ENCODE peak calls at places on chromosomes 7 and 10, in ten cellular contexts. O is ACHN; B is substantia nigra; A is iris pigment epithelial cell; P is left cardiac atrium; X is naive thymus-derived CD4-positive, alpha-beta T cell; C is SW480; W is transverse colon; Y is heart right ventricle; N is HuH-7.5. K is an unnamed sample.

GRCh38 chr10:103807996-103808395 is 47.4 kb downstream of the SH3PXD2A start:
- DNase-seq in X (no peak), B (no peak), Y (no peak), A (no peak), P (no peak), W (no peak), C (no peak), O (no peak), N (no peak), K (no peak)

GRCh38 chr7:29987083-29987482 is 2.5 kb downstream of the SCRN1 start:
- DNase-seq in X (no peak), Y (no peak), N (no peak), W (no peak), P (no peak), C (peak), B (no peak), O (peak), A (peak), K (no peak)

GRCh38 chr7:136403591-136403990 is 426.4 kb upstream of the MTPN start:
- DNase-seq in P (no peak), A (no peak), Y (no peak), N (no peak), O (no peak), W (no peak), X (no peak), C (no peak), B (no peak), K (no peak)

GRCh38 chr7:13179011-13179574 is 491.7 kb downstream of the ARL4A start:
- DNase-seq in B (no peak), P (no peak), Y (no peak), C (peak), X (no peak), O (peak), N (no peak), A (peak), W (no peak), K (peak)

GRCh38 chr7:86629-87028 is 105.7 kb upstream of the FAM20C start:
- DNase-seq in B (no peak), C (no peak), Y (no peak), W (no peak), P (no peak), O (no peak), X (no peak), A (no peak), N (no peak), K (no peak)

GRCh38 chr7:1856966-1857441 is 186.9 kb downstream of the ELFN1 start:
- DNase-seq in B (no peak), N (no peak), Y (no peak), A (no peak), O (no peak), P (peak), W (no peak), C (no peak), X (no peak), K (no peak)

GRCh38 chr10:10730644-10731043 is 287.0 kb upstream of the CELF2 start:
- DNase-seq in B (no peak), O (no peak), Y (peak), N (no peak), C (no peak), A (no peak), X (no peak), P (no peak), W (no peak), K (no peak)

GRCh38 chr7:149562602-149563001 is 65.0 kb upstream of the ZNF746 start:
- DNase-seq in X (no peak), Y (no peak), B (no peak), N (no peak), P (no peak), C (no peak), O (no peak), W (no peak), A (peak), K (no peak)

GRCh38 chr7:128734777-128735342 is 4.3 kb upstream of the CALU start:
- DNase-seq in O (no peak), B (no peak), A (no peak), Y (no peak), W (no peak), N (no peak), C (no peak), X (no peak), P (no peak), K (no peak)

GRCh38 chr10:108544500-108545120 is 1378.7 kb downstream of the XPNPEP1 start:
- DNase-seq in B (no peak), P (peak), C (peak), O (peak), A (peak), Y (no peak), X (no peak), W (peak), N (no peak), K (peak)

GRCh38 chr10:79268100-79268670 is 79.1 kb upstream of the PPIF start:
- DNase-seq in C (no peak), N (no peak), P (no peak), W (no peak), Y (no peak), A (peak), O (no peak), X (no peak), B (no peak), K (no peak)

GRCh38 chr7:28157311-28157710 is 23.3 kb downstream of the JAZF1 start:
- DNase-seq in Y (no peak), N (no peak), B (no peak), X (no peak), P (no peak), O (no peak), A (no peak), C (no peak), W (no peak), K (no peak)

GRCh38 chr10:95480102-95480900 is 80.9 kb downstream of the SORBS1 start:
- DNase-seq in C (no peak), X (no peak), W (no peak), Y (peak), N (no peak), A (no peak), P (peak), O (no peak), B (no peak), K (peak)

GRCh38 chr10:110609592-110609991 is 34.5 kb upstream of the RBM20 start:
- DNase-seq in N (no peak), Y (peak), P (no peak), B (no peak), A (peak), C (peak), X (no peak), O (peak), W (no peak), K (no peak)

GRCh38 chr10:44939691-44940401 is 19.8 kb upstream of the RASSF4 start:
- DNase-seq in Y (no peak), A (peak), X (no peak), N (no peak), C (no peak), O (no peak), B (no peak), P (no peak), W (no peak), K (no peak)

GRCh38 chr7:43039346-43039745 is 73.1 kb upstream of the HECW1 start:
- DNase-seq in B (no peak), N (no peak), A (no peak), Y (no peak), O (no peak), W (no peak), C (no peak), P (no peak), X (no peak), K (no peak)

K was measured in dermis microvascular lymphatic vessel endothelial cell.